ENCODE peak calls at places on chromosomes 12 and 14, in nine cellular contexts. One of them, this sample, is unnamed.

GRCh38 chr12:126353604-126354003 is 1288.4 kb downstream of the AACS start:
- DNase-seq in body of pancreas: no peak
- DNase-seq in COR-L47: no peak
- DNase-seq in ACHN: no peak
- DNase-seq in Calu3: no peak
- DNase-seq in stimulated activated CD8-positive, alpha-beta memory T cell treated with anti-CD3 and anti-CD28 coated beads, Interleukin-4, amount 100 ng/mL, for 48 hours: no peak
- DNase-seq in fibroblast of mammary gland: peak; percentile 16
- DNase-seq in C1 segment of cervical spinal cord: no peak
- DNase-seq in T-helper 2 cell: no peak
- DNase-seq in this sample: no peak

GRCh38 chr14:85416771-85417170 is 113.2 kb upstream of the FLRT2 start:
- DNase-seq in stimulated activated CD8-positive, alpha-beta memory T cell treated with anti-CD3 and anti-CD28 coated beads, Interleukin-4, amount 100 ng/mL, for 48 hours: no peak
- DNase-seq in fibroblast of mammary gland: peak; percentile 84
- DNase-seq in COR-L47: no peak
- DNase-seq in ACHN: peak; percentile 37
- DNase-seq in Calu3: no peak
- DNase-seq in C1 segment of cervical spinal cord: no peak
- DNase-seq in body of pancreas: no peak
- DNase-seq in T-helper 2 cell: no peak
- DNase-seq in this sample: no peak

GRCh38 chr14:22699801-22700564 is 55.8 kb upstream of the OR6J1 start:
- DNase-seq in ACHN: no peak
- DNase-seq in C1 segment of cervical spinal cord: no peak
- DNase-seq in fibroblast of mammary gland: no peak
- DNase-seq in Calu3: no peak
- DNase-seq in body of pancreas: no peak
- DNase-seq in T-helper 2 cell: no peak
- DNase-seq in stimulated activated CD8-positive, alpha-beta memory T cell treated with anti-CD3 and anti-CD28 coated beads, Interleukin-4, amount 100 ng/mL, for 48 hours: no peak
- DNase-seq in COR-L47: no peak
- DNase-seq in this sample: no peak

GRCh38 chr14:84453541-84453940 is 1076.4 kb upstream of the FLRT2 start:
- DNase-seq in body of pancreas: no peak
- DNase-seq in T-helper 2 cell: no peak
- DNase-seq in Calu3: no peak
- DNase-seq in fibroblast of mammary gland: peak; percentile 8
- DNase-seq in COR-L47: no peak
- DNase-seq in C1 segment of cervical spinal cord: no peak
- DNase-seq in stimulated activated CD8-positive, alpha-beta memory T cell treated with anti-CD3 and anti-CD28 coated beads, Interleukin-4, amount 100 ng/mL, for 48 hours: no peak
- DNase-seq in ACHN: no peak
- DNase-seq in this sample: no peak

GRCh38 chr14:102500724-102501123 is 8.9 kb downstream of the ANKRD9 start:
- DNase-seq in fibroblast of mammary gland: no peak
- DNase-seq in ACHN: no peak
- DNase-seq in COR-L47: no peak
- DNase-seq in Calu3: no peak
- DNase-seq in C1 segment of cervical spinal cord: no peak
- DNase-seq in stimulated activated CD8-positive, alpha-beta memory T cell treated with anti-CD3 and anti-CD28 coated beads, Interleukin-4, amount 100 ng/mL, for 48 hours: no peak
- DNase-seq in T-helper 2 cell: no peak
- DNase-seq in body of pancreas: no peak
- DNase-seq in this sample: no peak

GRCh38 chr12:131090254-131091210 is 136.8 kb downstream of the ADGRD1 start:
- DNase-seq in stimulated activated CD8-positive, alpha-beta memory T cell treated with anti-CD3 and anti-CD28 coated beads, Interleukin-4, amount 100 ng/mL, for 48 hours: no peak
- DNase-seq in C1 segment of cervical spinal cord: no peak
- DNase-seq in body of pancreas: no peak
- DNase-seq in Calu3: no peak
- DNase-seq in T-helper 2 cell: no peak
- DNase-seq in ACHN: no peak
- DNase-seq in COR-L47: no peak
- DNase-seq in fibroblast of mammary gland: no peak
- DNase-seq in this sample: no peak

GRCh38 chr14:105474478-105475268 is at the start of gene CRIP2:
- DNase-seq in Calu3: peak; percentile 81
- DNase-seq in COR-L47: peak; percentile 86
- DNase-seq in T-helper 2 cell: no peak
- DNase-seq in fibroblast of mammary gland: no peak
- DNase-seq in body of pancreas: no peak
- DNase-seq in ACHN: peak; percentile 69
- DNase-seq in C1 segment of cervical spinal cord: no peak
- DNase-seq in stimulated activated CD8-positive, alpha-beta memory T cell treated with anti-CD3 and anti-CD28 coated beads, Interleukin-4, amount 100 ng/mL, for 48 hours: peak; percentile 45
- DNase-seq in this sample: peak; percentile 66

GRCh38 chr12:76236640-76237039 is 111.6 kb downstream of the BBS10 start:
- DNase-seq in stimulated activated CD8-positive, alpha-beta memory T cell treated with anti-CD3 and anti-CD28 coated beads, Interleukin-4, amount 100 ng/mL, for 48 hours: no peak
- DNase-seq in T-helper 2 cell: no peak
- DNase-seq in C1 segment of cervical spinal cord: no peak
- DNase-seq in body of pancreas: no peak
- DNase-seq in COR-L47: no peak
- DNase-seq in ACHN: peak; percentile 28
- DNase-seq in Calu3: peak; percentile 53
- DNase-seq in fibroblast of mammary gland: peak; percentile 47
- DNase-seq in this sample: no peak

GRCh38 chr12:117789195-117789912 is 179.4 kb downstream of the KSR2 start:
- DNase-seq in ACHN: no peak
- DNase-seq in fibroblast of mammary gland: no peak
- DNase-seq in Calu3: no peak
- DNase-seq in body of pancreas: no peak
- DNase-seq in C1 segment of cervical spinal cord: no peak
- DNase-seq in stimulated activated CD8-positive, alpha-beta memory T cell treated with anti-CD3 and anti-CD28 coated beads, Interleukin-4, amount 100 ng/mL, for 48 hours: no peak
- DNase-seq in COR-L47: no peak
- DNase-seq in T-helper 2 cell: no peak
- DNase-seq in this sample: no peak

GRCh38 chr14:55580401-55581010 is 499 bp downstream of the KTN1 start:
- DNase-seq in stimulated activated CD8-positive, alpha-beta memory T cell treated with anti-CD3 and anti-CD28 coated beads, Interleukin-4, amount 100 ng/mL, for 48 hours: peak; percentile 59
- DNase-seq in C1 segment of cervical spinal cord: peak; percentile 49
- DNase-seq in COR-L47: no peak
- DNase-seq in fibroblast of mammary gland: no peak
- DNase-seq in Calu3: peak; percentile 40
- DNase-seq in ACHN: peak; percentile 32
- DNase-seq in body of pancreas: peak; percentile 33
- DNase-seq in T-helper 2 cell: peak; percentile 72
- DNase-seq in this sample: peak; percentile 64

GRCh38 chr12:50188875-50189575 is 21.9 kb upstream of the CERS5 start:
- DNase-seq in stimulated activated CD8-positive, alpha-beta memory T cell treated with anti-CD3 and anti-CD28 coated beads, Interleukin-4, amount 100 ng/mL, for 48 hours: peak; percentile 52
- DNase-seq in COR-L47: no peak
- DNase-seq in Calu3: no peak
- DNase-seq in body of pancreas: no peak
- DNase-seq in C1 segment of cervical spinal cord: no peak
- DNase-seq in ACHN: no peak
- DNase-seq in fibroblast of mammary gland: no peak
- DNase-seq in T-helper 2 cell: peak; percentile 92
- DNase-seq in this sample: no peak